ENCODE peak calls at places on chromosome 9, in ten cellular contexts. One of them, this sample, is unnamed. For H3K27me3, the result is how much of the 10 kb centered on the place peaks cover.

GRCh38 chr9:135078361-135078821 is 9.1 kb upstream of the OLFM1 start:
- DNase-seq in transverse colon: peak
- DNase-seq in cardiac muscle cell: no peak
- DNase-seq in sigmoid colon: peak
- DNase-seq in GM23338: no peak
- DNase-seq in CD8-positive, alpha-beta T cell: no peak
- DNase-seq in colonic mucosa: no peak
- DNase-seq in pancreas: no peak
- DNase-seq in HepG2: no peak
- DNase-seq in brain microvascular endothelial cell: no peak
- DNase-seq in this sample: no peak

GRCh38 chr9:135336722-135337490 is 142.7 kb upstream of the PPP1R26 start:
- DNase-seq in transverse colon: no peak
- DNase-seq in cardiac muscle cell: no peak
- DNase-seq in sigmoid colon: no peak
- DNase-seq in GM23338: no peak
- DNase-seq in CD8-positive, alpha-beta T cell: peak
- DNase-seq in colonic mucosa: no peak
- DNase-seq in pancreas: no peak
- DNase-seq in HepG2: no peak
- DNase-seq in brain microvascular endothelial cell: no peak
- DNase-seq in this sample: peak

GRCh38 chr9:28598396-28598795 is 1025.1 kb upstream of the C9orf72 start:
- DNase-seq in transverse colon: no peak
- DNase-seq in cardiac muscle cell: no peak
- DNase-seq in sigmoid colon: no peak
- DNase-seq in GM23338: peak
- DNase-seq in CD8-positive, alpha-beta T cell: no peak
- DNase-seq in colonic mucosa: no peak
- DNase-seq in pancreas: peak
- DNase-seq in HepG2: no peak
- DNase-seq in brain microvascular endothelial cell: no peak
- DNase-seq in this sample: no peak

GRCh38 chr9:134568116-134568515 is 73.5 kb upstream of the COL5A1 start:
- DNase-seq in transverse colon: no peak
- DNase-seq in cardiac muscle cell: no peak
- DNase-seq in sigmoid colon: peak
- DNase-seq in GM23338: no peak
- DNase-seq in CD8-positive, alpha-beta T cell: no peak
- DNase-seq in colonic mucosa: peak
- DNase-seq in pancreas: no peak
- DNase-seq in HepG2: no peak
- DNase-seq in brain microvascular endothelial cell: no peak
- DNase-seq in this sample: peak

GRCh38 chr9:83219154-83219923 is 156.4 kb upstream of the RASEF start:
- DNase-seq in transverse colon: peak
- DNase-seq in cardiac muscle cell: peak
- DNase-seq in sigmoid colon: peak
- DNase-seq in GM23338: peak
- DNase-seq in CD8-positive, alpha-beta T cell: no peak
- DNase-seq in colonic mucosa: peak
- DNase-seq in pancreas: peak
- DNase-seq in HepG2: peak
- DNase-seq in brain microvascular endothelial cell: peak
- DNase-seq in this sample: peak

GRCh38 chr9:74322661-74323314 is 174.3 kb upstream of the RORB start:
- DNase-seq in transverse colon: no peak
- DNase-seq in cardiac muscle cell: no peak
- DNase-seq in sigmoid colon: no peak
- DNase-seq in GM23338: no peak
- DNase-seq in CD8-positive, alpha-beta T cell: no peak
- DNase-seq in colonic mucosa: no peak
- DNase-seq in pancreas: no peak
- DNase-seq in HepG2: no peak
- DNase-seq in brain microvascular endothelial cell: no peak
- DNase-seq in this sample: no peak

GRCh38 chr9:90943341-90943740 is 141.7 kb downstream of the SYK start:
- DNase-seq in transverse colon: no peak
- DNase-seq in cardiac muscle cell: no peak
- DNase-seq in sigmoid colon: no peak
- DNase-seq in GM23338: no peak
- DNase-seq in CD8-positive, alpha-beta T cell: no peak
- DNase-seq in colonic mucosa: no peak
- DNase-seq in pancreas: no peak
- DNase-seq in HepG2: no peak
- DNase-seq in brain microvascular endothelial cell: no peak
- DNase-seq in this sample: no peak

GRCh38 chr9:82650368-82650767 is 412.6 kb downstream of the RASEF start:
- DNase-seq in transverse colon: no peak
- DNase-seq in cardiac muscle cell: no peak
- DNase-seq in sigmoid colon: no peak
- DNase-seq in GM23338: no peak
- DNase-seq in CD8-positive, alpha-beta T cell: no peak
- DNase-seq in colonic mucosa: no peak
- DNase-seq in pancreas: no peak
- DNase-seq in HepG2: no peak
- DNase-seq in brain microvascular endothelial cell: no peak
- DNase-seq in this sample: no peak

GRCh38 chr9:126564128-126564527 is 49.6 kb upstream of the LMX1B start:
- DNase-seq in transverse colon: no peak
- DNase-seq in cardiac muscle cell: no peak
- DNase-seq in sigmoid colon: no peak
- DNase-seq in GM23338: no peak
- DNase-seq in CD8-positive, alpha-beta T cell: no peak
- DNase-seq in colonic mucosa: peak
- DNase-seq in pancreas: no peak
- DNase-seq in HepG2: no peak
- DNase-seq in brain microvascular endothelial cell: no peak
- DNase-seq in this sample: no peak

GRCh38 chr9:126564716-126565115 is 49.0 kb upstream of the LMX1B start:
- DNase-seq in transverse colon: no peak
- DNase-seq in cardiac muscle cell: no peak
- DNase-seq in sigmoid colon: no peak
- DNase-seq in GM23338: peak
- DNase-seq in CD8-positive, alpha-beta T cell: no peak
- DNase-seq in colonic mucosa: no peak
- DNase-seq in pancreas: no peak
- DNase-seq in HepG2: no peak
- DNase-seq in brain microvascular endothelial cell: no peak
- DNase-seq in this sample: no peak

GRCh38 chr9:126563556-126563955 is 50.2 kb upstream of the LMX1B start:
- DNase-seq in transverse colon: no peak
- DNase-seq in cardiac muscle cell: no peak
- DNase-seq in sigmoid colon: no peak
- DNase-seq in GM23338: no peak
- DNase-seq in CD8-positive, alpha-beta T cell: no peak
- DNase-seq in colonic mucosa: no peak
- DNase-seq in pancreas: no peak
- DNase-seq in HepG2: no peak
- DNase-seq in brain microvascular endothelial cell: no peak
- DNase-seq in this sample: no peak

GRCh38 chr9:126559296-126559695 is 54.4 kb upstream of the LMX1B start:
- DNase-seq in transverse colon: no peak
- DNase-seq in cardiac muscle cell: no peak
- DNase-seq in sigmoid colon: no peak
- DNase-seq in GM23338: no peak
- DNase-seq in CD8-positive, alpha-beta T cell: no peak
- DNase-seq in colonic mucosa: no peak
- DNase-seq in pancreas: no peak
- DNase-seq in HepG2: no peak
- DNase-seq in brain microvascular endothelial cell: no peak
- DNase-seq in this sample: no peak

DNA sequence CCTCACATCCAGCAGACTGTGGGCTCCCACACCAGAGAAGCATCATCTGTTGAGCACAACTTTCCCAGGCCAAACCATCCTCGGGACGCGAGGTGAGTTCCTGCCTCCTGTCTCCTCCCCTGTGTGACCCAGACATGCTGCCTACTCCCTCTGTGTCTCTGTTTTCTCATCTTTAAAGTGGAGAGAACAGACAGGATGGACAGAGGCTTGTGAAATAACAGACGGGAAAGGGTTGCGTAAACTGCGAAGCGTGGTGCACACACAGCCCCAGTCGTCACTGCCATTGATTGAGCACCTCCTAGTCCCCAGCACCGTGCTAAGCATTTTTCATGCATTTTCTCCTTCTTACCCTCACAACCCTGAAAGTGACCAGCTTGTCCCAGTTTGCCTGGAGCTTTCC is 52.1 kb upstream of the LMX1B start:
- DNase-seq in transverse colon: no peak
- DNase-seq in cardiac muscle cell: peak
- DNase-seq in sigmoid colon: no peak
- DNase-seq in GM23338: no peak
- DNase-seq in CD8-positive, alpha-beta T cell: no peak
- DNase-seq in colonic mucosa: no peak
- DNase-seq in pancreas: no peak
- DNase-seq in HepG2: peak
- DNase-seq in brain microvascular endothelial cell: no peak
- DNase-seq in this sample: peak
- H3K27me3 ChIP-seq in transverse colon: half or more
- H3K27me3 ChIP-seq in cardiac muscle cell: under half
- H3K27me3 ChIP-seq in sigmoid colon: half or more
- H3K27me3 ChIP-seq in GM23338: under half
- H3K27me3 ChIP-seq in CD8-positive, alpha-beta T cell: under half
- H3K27me3 ChIP-seq in colonic mucosa: under half
- H3K27me3 ChIP-seq in pancreas: under half
- H3K27me3 ChIP-seq in HepG2: under half
- H3K27me3 ChIP-seq in brain microvascular endothelial cell: under half
- H3K27me3 ChIP-seq in this sample: under half

GRCh38 chr9:72292184-72292787 is 72.7 kb downstream of the ZFAND5 start:
- DNase-seq in transverse colon: no peak
- DNase-seq in cardiac muscle cell: peak
- DNase-seq in sigmoid colon: no peak
- DNase-seq in GM23338: peak
- DNase-seq in CD8-positive, alpha-beta T cell: no peak
- DNase-seq in colonic mucosa: no peak
- DNase-seq in pancreas: no peak
- DNase-seq in HepG2: peak
- DNase-seq in brain microvascular endothelial cell: peak
- DNase-seq in this sample: no peak
- TF ChIP-seq CTCF in transverse colon: peak
- TF ChIP-seq CTCF in cardiac muscle cell: peak
- TF ChIP-seq CTCF in sigmoid colon: peak
- TF ChIP-seq CTCF in GM23338: peak
- TF ChIP-seq CTCF in CD8-positive, alpha-beta T cell: peak
- TF ChIP-seq CTCF in colonic mucosa: peak
- TF ChIP-seq CTCF in pancreas: peak
- TF ChIP-seq CTCF in HepG2: peak
- TF ChIP-seq CTCF in brain microvascular endothelial cell: peak
- TF ChIP-seq CTCF in this sample: peak

GRCh38 chr9:133031130-133031422 is 279 bp downstream of the GTF3C5 start:
- DNase-seq in transverse colon: no peak
- DNase-seq in cardiac muscle cell: no peak
- DNase-seq in sigmoid colon: no peak
- DNase-seq in GM23338: peak
- DNase-seq in CD8-positive, alpha-beta T cell: no peak
- DNase-seq in colonic mucosa: no peak
- DNase-seq in pancreas: no peak
- DNase-seq in HepG2: no peak
- DNase-seq in brain microvascular endothelial cell: no peak
- DNase-seq in this sample: no peak

GRCh38 chr9:133030317-133031129 is at the start of gene GTF3C5:
- DNase-seq in transverse colon: peak
- DNase-seq in cardiac muscle cell: peak
- DNase-seq in sigmoid colon: peak
- DNase-seq in GM23338: peak
- DNase-seq in CD8-positive, alpha-beta T cell: peak
- DNase-seq in colonic mucosa: peak
- DNase-seq in pancreas: peak
- DNase-seq in HepG2: peak
- DNase-seq in brain microvascular endothelial cell: peak
- DNase-seq in this sample: peak

GRCh38 chr9:133031496-133031911 is 707 bp downstream of the GTF3C5 start:
- DNase-seq in transverse colon: no peak
- DNase-seq in cardiac muscle cell: no peak
- DNase-seq in sigmoid colon: peak
- DNase-seq in GM23338: peak
- DNase-seq in CD8-positive, alpha-beta T cell: no peak
- DNase-seq in colonic mucosa: no peak
- DNase-seq in pancreas: no peak
- DNase-seq in HepG2: no peak
- DNase-seq in brain microvascular endothelial cell: no peak
- DNase-seq in this sample: no peak

GRCh38 chr9:133029994-133030316 is 842 bp upstream of the GTF3C5 start:
- DNase-seq in transverse colon: no peak
- DNase-seq in cardiac muscle cell: no peak
- DNase-seq in sigmoid colon: no peak
- DNase-seq in GM23338: no peak
- DNase-seq in CD8-positive, alpha-beta T cell: no peak
- DNase-seq in colonic mucosa: no peak
- DNase-seq in pancreas: no peak
- DNase-seq in HepG2: no peak
- DNase-seq in brain microvascular endothelial cell: no peak
- DNase-seq in this sample: no peak

DNA sequence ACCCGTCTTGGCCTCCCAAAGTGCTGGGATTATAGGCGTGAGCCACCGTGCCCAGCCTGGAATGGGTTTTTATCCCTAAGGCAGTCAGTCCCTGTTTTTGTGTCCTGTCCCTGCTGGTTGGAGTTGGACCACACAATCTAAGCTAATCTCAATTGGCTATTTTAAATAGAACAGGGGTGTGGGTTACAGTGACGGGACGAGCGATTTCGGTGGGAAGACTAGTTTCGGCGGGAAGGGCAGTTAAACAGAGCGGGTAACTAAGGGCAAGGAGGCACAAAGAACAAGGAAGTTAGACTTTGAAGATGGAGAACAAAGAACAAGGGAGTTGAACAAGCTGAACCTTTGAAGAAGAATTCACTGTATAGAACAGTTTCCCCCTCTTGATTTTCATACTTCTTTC is 1.4 kb downstream of the GTF3C5 start:
- DNase-seq in transverse colon: no peak
- DNase-seq in cardiac muscle cell: no peak
- DNase-seq in sigmoid colon: peak
- DNase-seq in GM23338: no peak
- DNase-seq in CD8-positive, alpha-beta T cell: no peak
- DNase-seq in colonic mucosa: no peak
- DNase-seq in pancreas: no peak
- DNase-seq in HepG2: no peak
- DNase-seq in brain microvascular endothelial cell: no peak
- DNase-seq in this sample: no peak
- H3K27me3 ChIP-seq in transverse colon: under half
- H3K27me3 ChIP-seq in cardiac muscle cell: under half
- H3K27me3 ChIP-seq in sigmoid colon: under half
- H3K27me3 ChIP-seq in GM23338: under half
- H3K27me3 ChIP-seq in CD8-positive, alpha-beta T cell: under half
- H3K27me3 ChIP-seq in colonic mucosa: under half
- H3K27me3 ChIP-seq in pancreas: under half
- H3K27me3 ChIP-seq in HepG2: under half
- H3K27me3 ChIP-seq in brain microvascular endothelial cell: under half
- H3K27me3 ChIP-seq in this sample: under half

DNA sequence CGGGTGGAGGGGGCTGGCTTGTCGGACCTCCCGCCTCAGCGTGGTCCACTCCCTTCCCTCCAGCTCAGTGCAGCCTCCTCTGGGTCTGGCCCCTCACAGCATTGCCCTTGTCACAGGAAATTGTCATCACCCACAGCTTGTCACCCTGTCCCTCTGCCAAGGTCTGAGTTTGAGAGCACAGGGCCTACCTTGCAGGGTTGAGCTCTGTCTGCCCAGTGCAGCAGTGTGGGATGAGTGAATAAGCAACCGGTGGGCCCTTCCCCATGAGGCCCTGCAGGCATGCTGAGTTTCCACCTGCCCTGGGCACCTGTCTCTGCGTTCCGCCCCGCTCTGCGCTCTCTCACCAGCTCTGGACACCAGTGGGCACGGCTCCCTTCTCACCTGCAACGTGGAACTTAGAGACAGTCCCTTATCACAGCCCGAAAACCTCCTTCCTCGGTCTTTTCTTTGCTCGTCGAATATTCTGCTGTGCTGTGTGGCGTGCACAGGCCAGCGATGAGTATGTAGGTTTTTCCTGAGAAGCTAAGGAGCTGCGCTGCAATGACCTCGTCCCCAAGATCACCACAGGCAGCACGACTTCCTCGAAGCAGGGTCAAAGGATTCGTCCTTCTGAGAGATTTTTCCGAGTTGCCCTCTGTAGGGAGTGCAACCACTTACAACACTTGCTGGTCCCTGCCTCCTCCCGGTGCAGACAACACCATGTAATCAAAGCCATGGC is 26.9 kb upstream of the NOTCH1 start:
- DNase-seq in transverse colon: no peak
- DNase-seq in cardiac muscle cell: no peak
- DNase-seq in sigmoid colon: no peak
- DNase-seq in GM23338: no peak
- DNase-seq in CD8-positive, alpha-beta T cell: no peak
- DNase-seq in colonic mucosa: no peak
- DNase-seq in pancreas: peak
- DNase-seq in HepG2: no peak
- DNase-seq in brain microvascular endothelial cell: no peak
- DNase-seq in this sample: no peak
- TF ChIP-seq CTCF in transverse colon: no peak
- TF ChIP-seq CTCF in cardiac muscle cell: no peak
- TF ChIP-seq CTCF in sigmoid colon: no peak
- TF ChIP-seq CTCF in GM23338: no peak
- TF ChIP-seq CTCF in CD8-positive, alpha-beta T cell: no peak
- TF ChIP-seq CTCF in colonic mucosa: no peak
- TF ChIP-seq CTCF in pancreas: no peak
- TF ChIP-seq CTCF in HepG2: no peak
- TF ChIP-seq CTCF in brain microvascular endothelial cell: no peak
- TF ChIP-seq CTCF in this sample: no peak